ENCODE peak calls at places on chromosomes 2 and 18, in five cellular contexts. D is right atrium auricular region, T is Daoy, N is ELF-1, I is esophagus squamous epithelium. P is an unnamed sample.
A peak's percentile ranks its signal among the peaks of the same experiment; 100 is the strongest.

GRCh38 chr2:227464851-227465250 is 7.1 kb upstream of the AGFG1 start:
- DNase-seq in T (no peak), D (no peak), I (no peak), N (no peak), P (no peak)

GRCh38 chr2:241576293-241576654 is 17.7 kb downstream of the BOK start:
- DNase-seq in I (no peak), D (no peak), N (no peak), T (no peak), P (no peak)

GRCh38 chr18:9665311-9665710 is 42.8 kb upstream of the RAB31 start:
- DNase-seq in T (no peak), D (no peak), I (no peak), N (no peak), P (no peak)

GRCh38 chr2:11540148-11540995 is 6.5 kb downstream of the GREB1 start:
- DNase-seq in N (no peak), D (no peak), T (no peak), I (no peak), P (no peak)

GRCh38 chr18:34158881-34159690 is 65.6 kb downstream of the NOL4 start:
- DNase-seq in T (peak; percentile 56), I (no peak), N (peak; percentile 90), D (no peak), P (no peak)

GRCh38 chr2:179238027-179238426 is 26.6 kb downstream of the SESTD1 start:
- DNase-seq in D (no peak), T (no peak), N (no peak), I (no peak), P (no peak)

GRCh38 chr2:235268535-235268934 is 225.3 kb upstream of the AGAP1 start:
- DNase-seq in T (no peak), N (no peak), I (no peak), D (no peak), P (no peak)

GRCh38 chr2:238865744-238866355 is 18.0 kb downstream of the TWIST2 start:
- DNase-seq in D (no peak), T (no peak), I (no peak), N (no peak), P (no peak)

GRCh38 chr2:233088598-233089345 is 28.6 kb downstream of the INPP5D start:
- DNase-seq in I (no peak), D (no peak), T (no peak), N (no peak), P (no peak)

GRCh38 chr2:8086342-8086741 is 595.5 kb upstream of the ID2 start:
- DNase-seq in D (no peak), T (no peak), N (no peak), I (no peak), P (no peak)

GRCh38 chr2:240775911-240776310 is 44.1 kb downstream of the KIF1A start:
- DNase-seq in T (peak; percentile 37), D (peak; percentile 61), I (no peak), N (no peak), P (no peak)

GRCh38 chr2:132690664-132691303 is 20.8 kb upstream of the LYPD1 start:
- DNase-seq in I (no peak), D (no peak), T (no peak), N (no peak), P (no peak)

GRCh38 chr2:56185582-56186046 is 1.8 kb downstream of the CCDC85A start:
- DNase-seq in N (peak; percentile 34), T (peak; percentile 60), I (no peak), D (peak; percentile 65), P (peak; percentile 29)

GRCh38 chr2:179377296-179377695 is 112.7 kb upstream of the SESTD1 start:
- DNase-seq in I (no peak), D (no peak), N (no peak), T (no peak), P (no peak)

GRCh38 chr2:129619471-129619870 is 360.0 kb upstream of the RAB6C start:
- DNase-seq in D (no peak), T (no peak), N (peak; percentile 7), I (no peak), P (no peak)

GRCh38 chr18:34911081-34911480 is 130.1 kb upstream of the MAPRE2 start:
- DNase-seq in D (no peak), N (no peak), I (no peak), T (no peak), P (no peak)

GRCh38 chr2:70854416-70854815 is 18.8 kb upstream of the CD207 start:
- DNase-seq in I (no peak), D (peak; percentile 23), T (no peak), N (no peak), P (no peak)

GRCh38 chr18:13268035-13268700 is 49.6 kb downstream of the LDLRAD4 start:
- DNase-seq in I (no peak), T (peak; percentile 67), D (peak; percentile 76), N (peak; percentile 77), P (no peak)

GRCh38 chr2:179422037-179422643 is 157.5 kb upstream of the SESTD1 start:
- DNase-seq in N (peak; percentile 60), I (no peak), T (peak; percentile 36), D (peak; percentile 87), P (peak; percentile 50)

GRCh38 chr2:193743089-193743488 is 1548.4 kb upstream of the TMEFF2 start:
- DNase-seq in T (no peak), D (no peak), N (no peak), I (no peak), P (no peak)

GRCh38 chr2:74528600-74529356 is 728 bp downstream of the AUP1 start:
- DNase-seq in N (no peak), T (no peak), I (no peak), D (no peak), P (no peak)

GRCh38 chr18:53745228-53745967 is 479.1 kb downstream of the MBD2 start:
- DNase-seq in D (no peak), N (no peak), I (no peak), T (no peak), P (peak; percentile 2)

GRCh38 chr2:69720404-69720803 is 21.5 kb upstream of the ANXA4 start:
- DNase-seq in N (no peak), I (no peak), T (no peak), D (no peak), P (no peak)

GRCh38 chr18:56270851-56271250 is 367.5 kb downstream of the TXNL1 start:
- DNase-seq in N (no peak), T (no peak), I (no peak), D (no peak), P (no peak)

GRCh38 chr2:121135168-121135853 is 149.7 kb downstream of the TFCP2L1 start:
- DNase-seq in I (no peak), N (no peak), D (no peak), T (no peak), P (no peak)

GRCh38 chr2:50318147-50318546 is 713.8 kb downstream of the NRXN1 start:
- DNase-seq in T (no peak), I (no peak), N (no peak), D (no peak), P (no peak)

GRCh38 chr18:60656563-60656962 is 284.0 kb upstream of the MC4R start:
- DNase-seq in I (no peak), T (no peak), D (no peak), N (no peak), P (no peak)

GRCh38 chr2:54466880-54467279 is 10.8 kb downstream of the SPTBN1 start:
- DNase-seq in T (no peak), I (no peak), D (no peak), N (no peak), P (no peak)

GRCh38 chr2:130851624-130852382 is 15.1 kb downstream of the ARHGEF4 start:
- DNase-seq in D (no peak), T (no peak), I (no peak), N (no peak), P (no peak)

GRCh38 chr2:150974864-150975263 is 286.8 kb downstream of the RBM43 start:
- DNase-seq in I (no peak), D (no peak), T (no peak), N (peak; percentile 28), P (no peak)

GRCh38 chr2:38098351-38099095 is 22.6 kb upstream of the CYP1B1 start:
- DNase-seq in N (no peak), T (peak; percentile 64), D (no peak), I (no peak), P (no peak)

GRCh38 chr18:48797841-48798255 is 152.9 kb downstream of the SMAD7 start:
- DNase-seq in I (no peak), T (no peak), D (peak; percentile 66), N (no peak), P (no peak)

GRCh38 chr2:42754021-42754775 is 9.7 kb downstream of the OXER1 start:
- DNase-seq in T (no peak), N (no peak), I (no peak), D (no peak), P (no peak)

GRCh38 chr18:11506871-11507270 is 102.5 kb upstream of the SLC35G4 start:
- DNase-seq in I (no peak), T (no peak), N (no peak), D (no peak), P (no peak)

GRCh38 chr2:124810132-124810531 is 785.0 kb downstream of the CNTNAP5 start:
- DNase-seq in N (peak; percentile 68), I (no peak), T (no peak), D (no peak), P (no peak)

GRCh38 chr2:26710743-26711456 is 18.4 kb downstream of the KCNK3 start:
- DNase-seq in T (no peak), I (no peak), N (no peak), D (no peak), P (no peak)

GRCh38 chr2:20509766-20510490 is 63.1 kb downstream of the RHOB start:
- DNase-seq in I (no peak), N (peak; percentile 88), T (peak; percentile 88), D (no peak), P (peak; percentile 92)

GRCh38 chr2:233079473-233079877 is 19.3 kb downstream of the INPP5D start:
- DNase-seq in N (no peak), I (no peak), D (no peak), T (no peak), P (no peak)

GRCh38 chr2:126808929-126809328 is 89.8 kb upstream of the TEX51 start:
- DNase-seq in N (peak; percentile 49), T (peak; percentile 51), I (no peak), D (no peak), P (no peak)